ENCODE peak calls at places on chromosomes 3 and 15, in four cellular contexts. R is tibial nerve, E is transverse colon, H is suprapubic skin. G is an unnamed sample. For H3K4me1, the result is how much of the 10 kb centered on the place peaks cover.

GRCh38 chr3:177753498-177754155 is 556.3 kb upstream of the TBL1XR1 start:
- DNase-seq in H (no peak), R (no peak), E (peak), G (peak)

GRCh38 chr3:181726351-181727121 is 14.8 kb downstream of the SOX2 start:
- DNase-seq in H (no peak), R (no peak), E (no peak), G (no peak)

GRCh38 chr3:184757010-184757651 is 45.3 kb upstream of the MAGEF1 start:
- DNase-seq in E (peak), H (peak), R (peak), G (peak)

GRCh38 chr3:38359038-38359437 is 12.5 kb downstream of the XYLB start:
- DNase-seq in E (no peak), R (no peak), H (no peak), G (no peak)

GRCh38 chr3:42492508-42493080 is 9.8 kb upstream of the VIPR1 start:
- DNase-seq in E (no peak), H (peak), R (no peak), G (no peak)

GRCh38 chr3:160395297-160395696 is 3.7 kb downstream of the IFT80 start:
- DNase-seq in H (no peak), R (no peak), E (no peak), G (no peak)

GRCh38 chr15:60397772-60398445 is at the start of gene ANXA2:
- DNase-seq in H (peak), R (peak), E (peak), G (peak)

GRCh38 chr15:63818191-63818590 is 15.6 kb downstream of the HERC1 start:
- DNase-seq in E (no peak), R (no peak), H (no peak), G (no peak)

GRCh38 chr3:9883676-9884554 is 3.9 kb upstream of the CIDEC start:
- DNase-seq in R (no peak), E (no peak), H (no peak), G (no peak)

GRCh38 chr15:41485226-41485625 is 8.4 kb upstream of the ITPKA start:
- DNase-seq in H (no peak), R (no peak), E (no peak), G (no peak)

GRCh38 chr3:187997490-187997889 is 156.5 kb upstream of the LPP start:
- DNase-seq in H (no peak), E (no peak), R (no peak), G (no peak)

GRCh38 chr3:171417813-171418212 is 42.4 kb downstream of the TNIK start:
- DNase-seq in H (no peak), E (peak), R (peak), G (no peak)

GRCh38 chr3:172391592-172392302 is 56.5 kb downstream of the GHSR start:
- DNase-seq in R (no peak), E (no peak), H (no peak), G (no peak)

GRCh38 chr15:23897091-23897490 is 210.0 kb upstream of the NDN start:
- DNase-seq in H (no peak), R (no peak), E (no peak), G (no peak)

GRCh38 chr3:17055374-17056276 is 170.9 kb downstream of the PLCL2 start:
- DNase-seq in H (no peak), E (no peak), R (no peak), G (no peak)

GRCh38 chr3:192637803-192638202 is 89.5 kb downstream of the FGF12 start:
- DNase-seq in R (no peak), E (no peak), H (no peak), G (no peak)

GRCh38 chr15:97174886-97175540 is 785.5 kb upstream of the ARRDC4 start:
- DNase-seq in R (no peak), E (no peak), H (no peak), G (no peak)

GRCh38 chr3:32603064-32603463 is 32.4 kb upstream of the DYNC1LI1 start:
- DNase-seq in E (no peak), R (no peak), H (no peak), G (no peak)

GRCh38 chr3:78887608-78888011 is 880.2 kb downstream of the ROBO1 start:
- DNase-seq in R (no peak), H (no peak), E (no peak), G (no peak)

GRCh38 chr3:139533781-139534443 is 5.6 kb downstream of the RBP1 start:
- DNase-seq in R (no peak), H (no peak), E (no peak), G (peak)

GRCh38 chr3:25430942-25431570 is 3.0 kb downstream of the RARB start:
- DNase-seq in R (no peak), H (no peak), E (no peak), G (no peak)
- H3K4me3 ChIP-seq in R (peak), H (peak), E (no peak), G (peak)

DNA sequence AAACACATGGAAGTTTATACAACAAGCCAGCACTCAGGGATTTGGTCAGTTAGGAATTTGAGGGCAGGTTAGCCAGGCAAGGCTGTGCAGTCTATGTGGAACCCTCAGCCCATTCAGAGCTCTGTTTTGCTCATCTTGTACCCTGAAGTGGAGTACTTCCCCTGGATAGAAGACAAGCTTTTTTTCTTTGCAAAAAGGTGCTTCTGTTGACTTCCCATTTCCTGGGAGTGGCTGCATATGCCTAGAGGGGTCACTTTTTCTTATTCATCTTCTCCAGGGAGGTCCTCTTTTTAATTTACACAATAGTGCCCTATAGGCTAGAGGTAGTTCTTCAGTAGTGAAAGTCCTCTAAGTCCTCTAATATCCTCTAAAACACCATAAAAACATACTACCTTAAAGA is 225.0 kb upstream of the P2RY1 start:
- DNase-seq in R (no peak), H (no peak), E (no peak), G (no peak)
- TF ChIP-seq EP300 in R (no peak), H (no peak), E (no peak), G (no peak)

GRCh38 chr3:33658039-33658438 is 60.0 kb downstream of the CLASP2 start:
- DNase-seq in H (no peak), R (no peak), E (no peak), G (no peak)
- H3K4me1 ChIP-seq in H (under half), R (half or more), E (under half), G (under half)

GRCh38 chr3:119781330-119782198 is at the start of gene NR1I2:
- DNase-seq in R (no peak), H (no peak), E (peak), G (no peak)
- H3K4me3 ChIP-seq in R (no peak), H (no peak), E (no peak), G (no peak)

GRCh38 chr3:101963902-101964362 is 114.6 kb downstream of the NFKBIZ start:
- DNase-seq in H (no peak), E (no peak), R (no peak), G (no peak)
- TF ChIP-seq EP300 in H (no peak), E (no peak), R (no peak), G (no peak)

GRCh38 chr3:51382947-51383578 is 2.0 kb upstream of the MANF start:
- DNase-seq in H (peak), E (no peak), R (no peak), G (no peak)

GRCh38 chr3:51386159-51386851 is 1.2 kb downstream of the MANF start:
- DNase-seq in R (no peak), H (no peak), E (no peak), G (no peak)

GRCh38 chr3:51384145-51384729 is 854 bp upstream of the MANF start:
- DNase-seq in E (no peak), R (no peak), H (no peak), G (peak)

GRCh38 chr3:51385621-51386091 is 565 bp downstream of the MANF start:
- DNase-seq in R (no peak), H (no peak), E (no peak), G (no peak)

DNA sequence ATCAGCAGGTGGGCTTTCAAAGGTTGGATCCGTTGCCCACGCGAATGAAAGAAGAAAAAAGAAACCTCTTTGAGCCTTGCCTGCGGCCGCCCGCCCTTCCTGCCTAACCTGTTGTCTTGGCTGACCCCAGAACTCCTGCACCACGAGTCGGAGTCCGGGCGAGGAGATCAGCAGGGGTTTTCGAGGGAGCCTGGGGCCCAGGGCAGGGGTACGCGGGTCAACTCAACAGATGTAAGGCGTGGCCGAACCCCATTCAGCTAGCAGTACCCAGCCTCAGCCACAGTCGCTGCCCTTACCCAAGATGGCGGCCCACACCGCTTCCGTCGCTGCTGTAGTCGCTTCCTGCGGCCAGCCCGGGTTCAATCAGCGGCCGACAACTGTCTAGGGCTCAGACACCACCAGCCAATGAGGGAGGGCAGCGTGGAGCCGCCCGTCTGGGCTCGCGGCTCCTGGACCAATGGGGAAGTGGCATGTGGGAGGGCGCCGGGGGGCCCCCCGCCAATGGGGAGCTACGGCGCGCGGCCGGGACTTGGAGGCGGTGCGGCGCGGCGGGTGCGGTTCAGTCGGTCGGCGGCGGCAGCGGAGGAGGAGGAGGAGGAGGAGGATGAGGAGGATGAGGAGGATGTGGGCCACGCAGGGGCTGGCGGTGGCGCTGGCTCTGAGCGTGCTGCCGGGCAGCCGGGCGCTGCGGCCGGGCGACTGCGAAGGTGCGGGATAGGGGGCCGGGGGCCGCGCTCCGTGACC is at the start of gene MANF:
- DNase-seq in H (peak), R (peak), E (peak), G (peak)
- H3K4me1 ChIP-seq in H (half or more), R (half or more), E (under half), G (under half)

DNA sequence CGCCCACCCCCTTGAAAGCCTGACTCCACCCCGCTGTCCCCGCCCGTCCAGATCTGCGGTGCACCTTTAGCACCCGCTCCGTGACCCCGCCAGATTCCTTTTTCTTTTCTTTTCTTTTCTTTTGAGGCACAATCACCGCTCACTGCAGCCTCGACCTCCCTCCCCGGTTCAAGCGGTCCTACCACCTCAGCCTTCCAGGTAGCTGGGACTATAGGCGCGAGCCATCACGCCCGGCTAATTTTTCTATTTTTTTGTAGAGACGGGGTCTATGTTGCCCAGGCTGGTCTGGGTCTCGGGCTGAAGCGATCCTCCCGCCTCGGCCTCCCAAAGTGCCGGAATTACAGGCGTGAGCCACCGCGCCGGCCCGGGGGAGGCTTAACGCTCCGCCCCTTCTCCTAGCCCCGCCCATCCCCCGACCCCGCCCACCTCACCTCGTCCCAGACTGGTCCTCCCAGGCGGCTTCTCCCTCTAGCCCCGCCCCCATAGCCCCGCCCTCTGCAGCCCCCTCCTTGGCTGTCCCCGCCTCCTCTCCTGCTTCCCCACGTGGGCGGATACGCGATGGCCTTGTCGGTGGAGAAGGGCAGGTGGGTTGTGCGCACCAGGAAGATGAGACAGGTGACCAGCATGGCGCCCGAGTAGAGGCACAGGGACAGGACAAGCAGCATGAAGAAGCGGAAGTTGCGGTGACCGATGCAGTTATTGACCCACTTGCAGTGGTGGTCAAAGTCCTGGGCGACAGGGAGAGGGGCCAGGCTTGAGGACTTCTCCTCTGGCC is 3.2 kb downstream of the ZDHHC19 start:
- DNase-seq in E (peak), H (peak), R (no peak), G (peak)
- H3K4me3 ChIP-seq in E (peak), H (peak), R (peak), G (peak)

G was measured in ovary.